ENCODE peak calls at places on chromosomes 4 and X, in nine cellular contexts. P is CD8-positive, alpha-beta T cell; E is caudate nucleus; N is brain microvascular endothelial cell; Q is hepatocyte; Z is right cardiac atrium; O is keratinocyte; C is dorsolateral prefrontal cortex; T is AG04450. I is an unnamed sample.

GRCh38 chr4:7769936-7770674 is 169.6 kb downstream of the AFAP1 start:
- DNase-seq in O (no peak), C (no peak), Z (peak; percentile 45), E (no peak), P (no peak), T (no peak), N (no peak), Q (peak; percentile 35), I (no peak)

GRCh38 chrX:129833153-129834004 is 10.3 kb downstream of the ZDHHC9 start:
- DNase-seq in Q (no peak), O (no peak), E (no peak), P (no peak), T (peak; percentile 30), Z (no peak), C (no peak), N (peak; percentile 47), I (no peak)

GRCh38 chr4:153488006-153488718 is 22.0 kb downstream of the TMEM131L start:
- DNase-seq in N (peak; percentile 28), Q (no peak), T (no peak), O (no peak), P (peak; percentile 73), E (no peak), C (no peak), Z (peak; percentile 64), I (no peak)

GRCh38 chrX:8364369-8365141 is 100.1 kb upstream of the VCX3B start:
- DNase-seq in N (no peak), E (no peak), C (no peak), Q (peak; percentile 20), Z (peak; percentile 50), P (no peak), O (no peak), T (no peak), I (no peak)

GRCh38 chr4:152591361-152591760 is 55.5 kb upstream of the FBXW7 start:
- DNase-seq in E (no peak), O (peak; percentile 9), Z (peak; percentile 84), C (peak; percentile 42), P (peak; percentile 25), N (peak; percentile 16), T (no peak), Q (peak; percentile 65), I (no peak)

GRCh38 chr4:142697303-142697702 is 148.8 kb downstream of the INPP4B start:
- DNase-seq in E (no peak), Z (no peak), T (no peak), C (no peak), N (no peak), P (no peak), Q (no peak), O (no peak), I (no peak)

GRCh38 chr4:114601304-114602052 is 2.9 kb downstream of the UGT8 start:
- DNase-seq in P (no peak), Q (no peak), T (no peak), N (no peak), O (no peak), C (no peak), E (no peak), Z (no peak), I (peak; percentile 18)

GRCh38 chr4:8834681-8835220 is 36.9 kb downstream of the HMX1 start:
- DNase-seq in Z (no peak), C (peak; percentile 16), E (no peak), Q (no peak), P (no peak), T (no peak), N (no peak), O (no peak), I (no peak)

DNA sequence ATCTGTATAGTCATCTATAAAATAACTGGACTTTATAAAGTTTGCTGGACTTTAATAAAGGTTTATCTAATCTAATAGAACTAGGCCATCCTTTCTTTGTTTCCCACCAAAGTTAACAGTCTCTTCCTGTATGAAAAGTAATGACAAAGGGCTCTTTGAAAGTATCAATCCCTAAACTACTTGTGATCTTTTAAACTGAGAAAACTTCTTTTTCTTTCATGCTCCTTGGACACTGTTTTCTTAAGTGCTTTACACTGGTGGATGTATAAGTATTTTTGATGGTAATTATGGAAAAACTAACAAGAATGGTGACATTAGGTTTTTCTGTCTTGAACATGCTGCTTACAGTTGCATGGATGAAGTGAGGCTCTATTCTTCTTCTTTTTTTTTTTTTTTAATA is 2.4 kb upstream of the ZFX start:
- DNase-seq in O (no peak), Z (no peak), N (no peak), Q (no peak), T (no peak), P (no peak), E (no peak), C (no peak), I (no peak)
- H3K27ac ChIP-seq in O (peak overlapping the region; percentile 66), Z (no peak overlapping the region), N (peak overlapping the region; percentile 42), Q (peak overlapping the region; percentile 100), T (no peak overlapping the region), P (no peak overlapping the region), E (no peak overlapping the region), C (peak overlapping the region; percentile 49), I (no peak overlapping the region)

GRCh38 chr4:54543088-54543795 is 114.5 kb upstream of the KIT start:
- DNase-seq in P (no peak), Z (no peak), C (no peak), N (peak; percentile 88), O (peak; percentile 55), E (no peak), Q (no peak), T (no peak), I (no peak)
- H3K27ac ChIP-seq in P (no peak overlapping the region), Z (no peak overlapping the region), C (no peak overlapping the region), N (peak overlapping the region; percentile 95), O (no peak overlapping the region), E (no peak overlapping the region), Q (no peak overlapping the region), T (no peak overlapping the region), I (no peak overlapping the region)

DNA sequence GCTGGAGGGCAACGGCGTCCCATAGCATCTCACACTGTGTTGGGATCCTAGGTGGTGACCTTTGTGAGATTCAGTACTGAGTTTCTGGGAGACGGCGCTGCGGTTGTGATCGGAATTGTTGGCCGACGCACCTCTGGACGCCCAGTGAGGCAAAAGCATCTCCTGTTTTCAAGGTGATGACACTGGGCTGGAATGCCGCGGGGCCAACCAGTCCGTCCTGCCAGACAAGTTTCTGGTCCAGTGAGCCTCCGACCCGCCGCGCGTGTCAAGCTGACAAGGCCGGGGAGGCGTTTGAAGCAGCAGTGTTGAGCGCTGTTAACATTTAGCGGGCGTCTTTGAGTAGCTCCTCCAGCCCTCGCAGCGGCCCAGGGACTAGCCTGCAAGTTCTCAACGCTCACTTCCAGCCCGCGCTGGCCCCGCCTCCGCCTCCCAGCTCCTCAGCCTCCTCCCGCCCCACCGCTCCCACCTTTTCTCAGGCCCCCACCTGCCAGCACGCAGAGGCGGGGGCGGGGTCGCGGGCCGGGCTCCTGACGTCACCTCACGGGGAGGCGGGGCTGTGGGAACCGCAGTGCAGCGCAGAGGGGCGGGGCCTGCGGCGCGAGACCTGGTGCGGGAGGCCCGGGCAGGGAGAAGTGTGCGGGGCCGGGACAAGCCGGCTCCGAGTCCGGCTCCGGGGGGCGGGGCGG is 482 bp upstream of the CDS1 start:
- DNase-seq in N (peak; percentile 53), P (peak; percentile 86), C (peak; percentile 89), E (peak; percentile 60), O (peak; percentile 76), Q (peak; percentile 97), Z (peak; percentile 92), T (no peak), I (peak; percentile 91)
- H3K27ac ChIP-seq in N (no peak overlapping the region), P (no peak overlapping the region), C (peak overlapping the region; percentile 67), E (peak overlapping the region; percentile 74), O (peak overlapping the region; percentile 51), Q (peak overlapping the region; percentile 95), Z (peak overlapping the region; percentile 25), T (no peak overlapping the region), I (peak overlapping the region; percentile 36)

GRCh38 chrX:20681691-20682090 is 415.0 kb upstream of the RPS6KA3 start:
- DNase-seq in Q (no peak), Z (no peak), O (no peak), E (no peak), C (no peak), T (no peak), P (no peak), N (no peak), I (no peak)

GRCh38 chrX:20680998-20681397 is 414.3 kb upstream of the RPS6KA3 start:
- DNase-seq in Q (no peak), P (no peak), Z (no peak), C (no peak), N (no peak), O (no peak), T (no peak), E (no peak), I (no peak)

GRCh38 chrX:20685652-20686051 is 418.9 kb upstream of the RPS6KA3 start:
- DNase-seq in P (no peak), T (no peak), O (no peak), Z (no peak), Q (no peak), E (no peak), N (no peak), C (no peak), I (no peak)

GRCh38 chrX:20686256-20686655 is 419.5 kb upstream of the RPS6KA3 start:
- DNase-seq in C (no peak), Q (no peak), N (no peak), P (no peak), T (no peak), E (no peak), Z (no peak), O (no peak), I (no peak)
- H3K27ac ChIP-seq in C (no peak overlapping the region), Q (no peak overlapping the region), N (no peak overlapping the region), P (no peak overlapping the region), T (no peak overlapping the region), E (no peak overlapping the region), Z (no peak overlapping the region), O (no peak overlapping the region), I (no peak overlapping the region)

DNA sequence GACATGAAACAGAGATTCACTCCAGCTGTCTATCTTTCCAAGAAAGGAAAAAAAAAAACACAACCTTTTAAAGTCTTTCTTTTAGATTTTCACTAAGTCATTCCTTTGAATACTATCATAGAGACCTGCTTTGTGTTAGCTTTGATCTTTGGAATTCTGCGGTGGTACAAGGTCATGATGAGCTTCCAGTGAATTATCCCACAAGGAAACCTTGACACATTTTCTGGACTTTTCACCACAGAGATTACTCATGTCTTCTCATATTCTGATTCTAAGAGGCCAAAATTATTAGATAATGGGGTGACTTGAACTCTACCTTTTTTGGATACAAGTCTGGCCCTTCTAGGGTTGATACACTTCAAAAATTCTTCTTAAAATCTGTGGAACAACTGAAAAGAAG is 201.6 kb downstream of the PACRGL start:
- DNase-seq in O (no peak), T (no peak), P (no peak), N (no peak), C (no peak), E (no peak), Z (no peak), Q (no peak), I (no peak)
- H3K27ac ChIP-seq in O (no peak overlapping the region), T (no peak overlapping the region), P (no peak overlapping the region), N (no peak overlapping the region), C (no peak overlapping the region), E (no peak overlapping the region), Z (no peak overlapping the region), Q (no peak overlapping the region), I (no peak overlapping the region)

I was measured in substantia nigra.